ENCODE peak calls at places on chromosomes 11 and 22, in five cellular contexts. V, P, G, C and L are unnamed samples.

GRCh38 chr11:33802414-33802950 is 28.2 kb upstream of the FBXO3 start:
- DNase-seq in V (no peak), P (no peak), G (no peak), C (peak; percentile 86), L (peak; percentile 66)

GRCh38 chr11:12185106-12185690 is 74.8 kb downstream of the MICAL2 start:
- DNase-seq in V (no peak), P (no peak), G (no peak), C (no peak), L (no peak)

GRCh38 chr22:36641902-36642640 is 61.5 kb downstream of the CACNG2 start:
- DNase-seq in V (no peak), P (no peak), G (no peak), C (peak; percentile 60), L (no peak)

GRCh38 chr11:106943089-106943488 is 75.2 kb downstream of the GUCY1A2 start:
- DNase-seq in V (no peak), P (no peak), G (no peak), C (no peak), L (no peak)

GRCh38 chr11:131910491-131911387 is 540.3 kb downstream of the NTM start:
- DNase-seq in V (no peak), P (no peak), G (no peak), C (peak; percentile 43), L (no peak)

GRCh38 chr11:2248762-2249161 is 21.6 kb downstream of the ASCL2 start:
- DNase-seq in V (no peak), P (no peak), G (no peak), C (no peak), L (no peak)

GRCh38 chr11:1422481-1422880 is 32.7 kb downstream of the BRSK2 start:
- DNase-seq in V (no peak), P (no peak), G (no peak), C (no peak), L (no peak)

GRCh38 chr22:50150161-50151129 is 20.1 kb upstream of the PANX2 start:
- DNase-seq in V (no peak), P (no peak), G (no peak), C (no peak), L (no peak)

GRCh38 chr11:16154715-16155396 is 201.5 kb downstream of the SOX6 start:
- DNase-seq in V (no peak), P (no peak), G (no peak), C (no peak), L (no peak)

GRCh38 chr11:8201524-8202365 is 32.9 kb upstream of the RIC3 start:
- DNase-seq in V (no peak), P (no peak), G (no peak), C (no peak), L (no peak)

GRCh38 chr11:88799749-88800500 is 265.9 kb downstream of the GRM5 start:
- DNase-seq in V (no peak), P (no peak), G (no peak), C (no peak), L (no peak)

GRCh38 chr11:111422494-111423249 is 43.6 kb upstream of the POU2AF1 start:
- DNase-seq in V (peak; percentile 20), P (no peak), G (no peak), C (peak; percentile 36), L (no peak)

GRCh38 chr11:17573526-17573925 is 26.5 kb downstream of the OTOG start:
- DNase-seq in V (no peak), P (no peak), G (no peak), C (no peak), L (no peak)

GRCh38 chr11:123301696-123302400 is 106.8 kb upstream of the CLMP start:
- DNase-seq in V (peak; percentile 62), P (peak; percentile 30), G (no peak), C (peak; percentile 70), L (no peak)

GRCh38 chr11:19659529-19659928 is 53.1 kb upstream of the NAV2 start:
- DNase-seq in V (no peak), P (no peak), G (no peak), C (no peak), L (no peak)

GRCh38 chr11:20639688-20640087 is 29.7 kb upstream of the NELL1 start:
- DNase-seq in V (no peak), P (no peak), G (no peak), C (no peak), L (no peak)

GRCh38 chr11:45100338-45100737 is 46.1 kb upstream of the PRDM11 start:
- DNase-seq in V (no peak), P (no peak), G (no peak), C (peak; percentile 41), L (no peak)

GRCh38 chr11:27861706-27862430 is 161.6 kb upstream of the BDNF start:
- DNase-seq in V (no peak), P (no peak), G (no peak), C (peak; percentile 88), L (no peak)